ENCODE peak calls at places on chromosomes 4 and X, in seven cellular contexts. S is uterus; M is amniotic stem cell; N is stimulated activated naive CD4-positive, alpha-beta T cell; I is H4; R is colonic mucosa; D is stimulated activated CD4-positive, alpha-beta T cell treated with anti-CD3 and anti-CD28 coated beads, Interleukin-12 subunit alpha, Interleukin-12 subunit beta, amount 100 ng/mL, for 4 hours. J is an unnamed sample.
A peak's percentile ranks its signal among the peaks of the same experiment; 100 is the strongest.

GRCh38 chrX:24081661-24082154 is 27.0 kb downstream of the EIF2S3 start:
- DNase-seq in S (peak; percentile 25), M (peak; percentile 3), N (peak; percentile 40), I (peak; percentile 66), R (peak; percentile 58), D (peak; percentile 20), J (no peak)

GRCh38 chr4:41169256-41169655 is 45.1 kb downstream of the APBB2 start:
- DNase-seq in S (no peak), M (no peak), N (no peak), I (no peak), R (no peak), D (no peak), J (no peak)

GRCh38 chrX:41014776-41015175 is 70.5 kb upstream of the USP9X start:
- DNase-seq in S (no peak), M (no peak), N (no peak), I (peak; percentile 15), R (no peak), D (peak; percentile 1), J (no peak)

GRCh38 chrX:96006281-96006680 is 678.4 kb upstream of the DIAPH2 start:
- DNase-seq in S (no peak), M (no peak), N (no peak), I (no peak), R (no peak), D (no peak), J (no peak)

GRCh38 chrX:71910526-71911022 is at the start of gene NHSL2:
- DNase-seq in S (peak; percentile 27), M (no peak), N (no peak), I (no peak), R (no peak), D (peak; percentile 39), J (peak; percentile 31)

GRCh38 chr4:139440971-139441370 is 12.9 kb upstream of the RAB33B start:
- DNase-seq in S (no peak), M (no peak), N (no peak), I (no peak), R (no peak), D (no peak), J (no peak)

GRCh38 chr4:37463457-37463856 is 218.9 kb downstream of the NWD2 start:
- DNase-seq in S (no peak), M (no peak), N (no peak), I (no peak), R (peak; percentile 59), D (no peak), J (no peak)

GRCh38 chrX:29478336-29479069 is 736.9 kb upstream of the MAGEB2 start:
- DNase-seq in S (no peak), M (no peak), N (no peak), I (peak; percentile 20), R (peak; percentile 29), D (no peak), J (no peak)

GRCh38 chr4:142696334-142697122 is 149.6 kb downstream of the INPP4B start:
- DNase-seq in S (no peak), M (no peak), N (peak; percentile 19), I (no peak), R (no peak), D (no peak), J (no peak)

GRCh38 chrX:48897157-48897620 is 379 bp downstream of the TIMM17B start:
- DNase-seq in S (peak; percentile 82), M (peak; percentile 8), N (peak; percentile 65), I (peak; percentile 61), R (peak; percentile 81), D (peak; percentile 42), J (peak; percentile 67)

GRCh38 chr4:168451744-168452394 is 28.4 kb downstream of the DDX60L start:
- DNase-seq in S (no peak), M (no peak), N (no peak), I (peak; percentile 8), R (no peak), D (no peak), J (no peak)

GRCh38 chr4:72179342-72179741 is 147.5 kb downstream of the NPFFR2 start:
- DNase-seq in S (no peak), M (no peak), N (no peak), I (no peak), R (no peak), D (no peak), J (no peak)

GRCh38 chr4:125254111-125254510 is 60.6 kb upstream of the FAT4 start:
- DNase-seq in S (no peak), M (peak; percentile 54), N (no peak), I (no peak), R (no peak), D (no peak), J (no peak)

GRCh38 chr4:101321481-101322042 is 25.8 kb downstream of the PPP3CA start:
- DNase-seq in S (peak; percentile 21), M (no peak), N (no peak), I (no peak), R (no peak), D (no peak), J (no peak)

GRCh38 chr4:20046179-20046578 is 205.5 kb upstream of the SLIT2 start:
- DNase-seq in S (no peak), M (no peak), N (no peak), I (no peak), R (no peak), D (no peak), J (no peak)

GRCh38 chr4:184268574-184269160 is 51.0 kb upstream of the ENPP6 start:
- DNase-seq in S (no peak), M (no peak), N (no peak), I (peak; percentile 38), R (no peak), D (no peak), J (no peak)

GRCh38 chr4:121679267-121679666 is 17.5 kb downstream of the ANXA5 start:
- DNase-seq in S (no peak), M (no peak), N (no peak), I (no peak), R (no peak), D (no peak), J (no peak)

GRCh38 chr4:115121351-115122043 is 8.1 kb upstream of the NDST4 start:
- DNase-seq in S (no peak), M (no peak), N (no peak), I (no peak), R (no peak), D (no peak), J (no peak)

GRCh38 chrX:56968980-56969379 is 26.4 kb downstream of the SPIN3 start:
- DNase-seq in S (no peak), M (no peak), N (no peak), I (no peak), R (no peak), D (no peak), J (no peak)

GRCh38 chrX:132017431-132018185 is 5.5 kb upstream of the STK26 start:
- DNase-seq in S (no peak), M (no peak), N (no peak), I (no peak), R (no peak), D (no peak), J (no peak)

GRCh38 chrX:136157187-136157586 is 9.9 kb downstream of the FHL1 start:
- DNase-seq in S (no peak), M (no peak), N (no peak), I (no peak), R (no peak), D (no peak), J (no peak)

GRCh38 chr4:66108898-66109297 is 438.6 kb upstream of the EPHA5 start:
- DNase-seq in S (no peak), M (no peak), N (no peak), I (no peak), R (no peak), D (no peak), J (no peak)

GRCh38 chr4:151356510-151356909 is 31.1 kb upstream of the SH3D19 start:
- DNase-seq in S (no peak), M (no peak), N (no peak), I (no peak), R (no peak), D (no peak), J (no peak)

GRCh38 chr4:81421346-81422218 is 50.1 kb downstream of the RASGEF1B start:
- DNase-seq in S (no peak), M (no peak), N (no peak), I (peak; percentile 61), R (peak; percentile 76), D (no peak), J (no peak)

GRCh38 chrX:155880586-155881157 is 473 bp upstream of the VAMP7 start:
- DNase-seq in S (no peak), M (no peak), N (no peak), I (no peak), R (no peak), D (no peak), J (peak; percentile 6)

GRCh38 chr4:186787536-186787935 is 63.9 kb upstream of the FAT1 start:
- DNase-seq in S (no peak), M (no peak), N (no peak), I (no peak), R (no peak), D (no peak), J (no peak)

GRCh38 chr4:79232555-79232954 is 93.3 kb downstream of the NAA11 start:
- DNase-seq in S (no peak), M (no peak), N (no peak), I (no peak), R (no peak), D (no peak), J (no peak)

GRCh38 chr4:184824776-184825393 is 883 bp downstream of the ACSL1 start:
- DNase-seq in S (no peak), M (no peak), N (no peak), I (no peak), R (no peak), D (peak; percentile 25), J (no peak)

GRCh38 chr4:125522588-125522987 is 207.8 kb downstream of the FAT4 start:
- DNase-seq in S (no peak), M (no peak), N (no peak), I (no peak), R (no peak), D (no peak), J (no peak)

GRCh38 chr4:106264331-106264728 is 51.7 kb downstream of the TBCK start:
- DNase-seq in S (no peak), M (no peak), N (no peak), I (no peak), R (no peak), D (no peak), J (no peak)